ENCODE peak calls at places on chromosomes 12 and 14, in seven cellular contexts. K is SK-N-SH, V is HCT116, L is OCI-LY7, R is GM23338, F is neural progenitor cell, C is MM.1S. S is an unnamed sample.

GRCh38 chr12:21894792-21895392 is 46.3 kb downstream of the ABCC9 start:
- DNase-seq in L (no peak), C (no peak), V (no peak), F (no peak), K (no peak), R (no peak), S (no peak)

GRCh38 chr12:11321980-11322379 is 11.7 kb upstream of the PRB4 start:
- DNase-seq in V (no peak), F (no peak), K (no peak), C (no peak), L (no peak), R (no peak), S (no peak)

GRCh38 chr14:24889843-24890242 is 160.1 kb downstream of the STXBP6 start:
- DNase-seq in F (no peak), L (no peak), R (no peak), V (no peak), C (no peak), K (no peak), S (no peak)

GRCh38 chr12:101782544-101782855 is 43.2 kb upstream of the SYCP3 start:
- DNase-seq in R (no peak), V (no peak), F (no peak), L (no peak), K (no peak), C (no peak), S (no peak)

GRCh38 chr14:99266181-99267178 is 5.5 kb downstream of the BCL11B start:
- DNase-seq in K (peak; percentile 82), R (peak; percentile 88), L (peak; percentile 58), V (peak; percentile 45), C (peak; percentile 63), F (peak; percentile 91), S (peak; percentile 91)

GRCh38 chr14:58572092-58572853 is 65.5 kb upstream of the DACT1 start:
- DNase-seq in K (no peak), F (peak; percentile 9), R (no peak), L (no peak), C (no peak), V (no peak), S (peak; percentile 61)

GRCh38 chr14:56860441-56860840 is 50.2 kb upstream of the OTX2 start:
- DNase-seq in K (no peak), V (no peak), F (no peak), L (no peak), C (no peak), R (no peak), S (no peak)

GRCh38 chr12:127383281-127383680 is 883.7 kb upstream of the TMEM132C start:
- DNase-seq in V (no peak), C (no peak), F (no peak), L (no peak), K (no peak), R (no peak), S (no peak)

GRCh38 chr12:6699989-6700645 is 498 bp downstream of the PIANP start:
- DNase-seq in L (peak; percentile 59), C (no peak), R (peak; percentile 72), F (peak; percentile 74), K (peak; percentile 86), V (no peak), S (peak; percentile 40)

GRCh38 chr14:76876076-76876475 is 49.9 kb downstream of the LRRC74A start:
- DNase-seq in L (peak; percentile 54), F (peak; percentile 83), C (peak; percentile 37), V (peak; percentile 81), R (peak; percentile 90), K (peak; percentile 86), S (peak; percentile 87)

GRCh38 chr14:39492267-39492666 is 60.0 kb upstream of the FBXO33 start:
- DNase-seq in L (no peak), R (no peak), F (no peak), K (no peak), V (no peak), C (no peak), S (no peak)

GRCh38 chr14:37787879-37788494 is 192.6 kb downstream of the TTC6 start:
- DNase-seq in V (no peak), R (no peak), L (no peak), F (no peak), C (no peak), K (no peak), S (no peak)

GRCh38 chr14:23364164-23364571 is 804 bp downstream of the EFS start:
- DNase-seq in V (no peak), R (peak; percentile 53), C (no peak), F (no peak), K (peak; percentile 81), L (no peak), S (peak; percentile 42)

GRCh38 chr12:27453462-27453861 is 6.9 kb downstream of the SMCO2 start:
- DNase-seq in C (no peak), F (no peak), L (no peak), V (no peak), R (no peak), K (no peak), S (no peak)

GRCh38 chr12:67355428-67356385 is 86.5 kb downstream of the CAND1 start:
- DNase-seq in R (peak; percentile 83), V (peak; percentile 34), K (peak; percentile 40), F (peak; percentile 79), C (peak; percentile 46), L (peak; percentile 73), S (peak; percentile 73)
- TF ChIP-seq EZH2phosphoT487 in R (no peak), V (no peak), K (no peak), F (no peak), C (no peak), L (no peak), S (no peak)

GRCh38 chr12:52499836-52500560 is 6.9 kb upstream of the KRT6A start:
- DNase-seq in V (no peak), L (no peak), C (no peak), R (no peak), F (no peak), K (no peak), S (no peak)
- TF ChIP-seq EZH2phosphoT487 in V (no peak), L (no peak), C (no peak), R (no peak), F (no peak), K (no peak), S (no peak)

DNA sequence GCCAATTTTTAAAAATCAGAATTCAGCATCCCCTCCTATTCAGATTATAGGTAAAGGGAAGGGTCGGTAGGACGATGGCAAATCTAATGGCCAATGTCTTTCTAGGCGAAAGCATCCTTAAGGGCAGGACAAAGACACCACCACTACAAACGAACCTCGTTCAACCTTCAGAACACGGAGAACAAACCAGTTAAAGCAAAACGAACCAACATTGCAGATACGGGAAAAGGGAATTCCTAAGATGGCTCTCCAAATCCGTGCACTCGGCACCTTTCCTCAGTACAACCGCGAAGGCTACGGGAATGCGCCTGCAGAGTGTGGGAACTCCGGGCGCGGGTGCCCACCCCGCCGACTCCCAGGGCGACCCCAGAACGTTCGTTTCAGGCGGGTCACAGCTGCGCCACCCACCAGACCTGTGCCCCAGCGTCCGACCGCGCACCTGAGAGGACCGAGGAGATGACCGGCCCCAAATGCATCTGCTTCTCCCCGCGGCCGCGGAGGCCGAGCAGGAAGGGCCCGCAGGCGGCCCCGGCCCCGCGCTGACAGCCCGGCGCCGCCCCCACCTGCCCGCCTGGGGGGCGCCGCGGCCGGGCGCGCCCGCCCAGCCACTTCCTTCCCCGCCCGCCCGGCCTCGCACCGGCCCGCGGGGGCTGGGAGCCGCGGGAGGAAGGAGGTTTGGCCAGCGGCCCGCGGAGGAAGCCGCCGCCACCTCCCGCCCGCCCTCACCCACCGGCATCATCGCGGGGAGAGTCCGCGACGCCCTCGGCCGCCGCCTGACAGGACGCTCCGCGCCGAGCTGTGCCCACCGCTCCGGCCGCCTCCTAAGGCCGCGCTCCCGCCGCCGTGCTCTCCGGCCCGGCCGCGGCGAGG is 571 bp downstream of the PPP1R13B start:
- DNase-seq in C (peak; percentile 35), K (peak; percentile 80), R (peak; percentile 67), F (peak; percentile 63), V (no peak), L (peak; percentile 61), S (no peak)
- TF ChIP-seq EZH2phosphoT487 in C (no peak), K (no peak), R (no peak), F (peak; percentile 81), V (no peak), L (no peak), S (no peak)

DNA sequence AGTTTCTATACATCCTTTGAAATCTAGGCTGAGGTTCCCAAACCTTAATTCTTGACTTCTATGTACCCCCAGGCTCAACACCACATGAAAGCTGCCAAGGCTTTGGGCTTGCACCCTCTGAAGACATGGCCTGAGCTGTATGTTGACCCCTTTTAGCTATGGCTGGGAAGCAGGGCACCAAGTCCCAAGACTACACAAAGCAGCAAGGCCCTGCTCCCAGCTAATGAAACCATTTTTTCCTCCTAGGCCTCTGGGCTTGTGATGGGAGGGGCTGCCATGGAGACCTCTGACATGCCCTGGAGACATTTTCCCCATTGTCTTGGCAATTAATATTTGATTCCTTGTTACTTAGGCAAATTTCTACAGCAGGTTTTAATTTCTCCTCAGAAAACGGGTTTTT is 207.0 kb downstream of the ADAMTS20 start:
- DNase-seq in L (peak; percentile 1), K (no peak), R (no peak), F (no peak), C (no peak), V (no peak), S (no peak)
- TF ChIP-seq EZH2phosphoT487 in L (no peak), K (no peak), R (no peak), F (no peak), C (no peak), V (no peak), S (no peak)

DNA sequence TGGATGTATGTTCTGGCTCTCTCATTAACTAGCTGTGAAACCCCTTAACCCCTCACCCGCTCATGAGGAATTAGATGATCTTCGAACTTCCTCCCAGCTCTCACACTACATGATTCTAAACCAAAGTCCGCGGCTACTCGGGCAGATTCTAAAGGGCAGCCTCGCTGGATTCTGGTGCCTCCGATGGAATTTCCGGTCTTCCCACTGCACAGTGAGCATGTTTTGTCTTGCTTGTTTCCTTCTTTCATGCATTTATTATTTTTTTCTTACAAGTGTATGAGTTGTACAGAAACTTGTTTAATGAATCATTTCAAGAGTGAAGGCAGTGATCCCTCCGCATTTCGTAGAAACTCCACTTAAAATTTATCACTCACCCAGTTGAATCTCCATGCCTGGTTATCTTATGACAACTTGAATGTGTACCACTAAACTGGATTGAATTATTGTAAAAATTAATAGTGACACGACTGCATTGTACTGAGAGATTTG is 4.5 kb upstream of the HCAR3 start:
- DNase-seq in R (no peak), F (no peak), V (no peak), C (no peak), L (no peak), K (no peak), S (peak; percentile 48)
- TF ChIP-seq EZH2phosphoT487 in R (no peak), F (no peak), V (no peak), C (no peak), L (no peak), K (no peak), S (no peak)

DNA sequence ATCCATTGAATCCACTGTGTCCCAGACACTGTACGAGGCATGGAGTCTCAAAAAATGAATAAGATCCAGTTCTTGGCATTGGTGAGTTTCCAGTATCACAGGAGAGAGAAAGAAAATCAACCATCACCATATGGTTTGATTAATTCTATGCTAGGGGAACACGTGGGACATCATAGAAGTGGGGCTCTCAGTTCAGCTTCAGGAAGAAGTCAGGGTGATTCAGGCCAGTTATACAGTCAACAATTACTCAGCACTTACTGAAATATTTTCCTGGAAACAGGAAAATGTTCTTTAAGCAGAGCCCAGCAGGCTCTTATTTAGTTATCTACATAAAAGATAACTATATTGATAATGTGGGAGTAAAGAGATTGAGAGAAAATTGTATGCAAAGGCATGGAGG is 407.2 kb downstream of the NOVA1 start:
- DNase-seq in K (no peak), V (no peak), C (no peak), R (no peak), L (no peak), F (no peak), S (no peak)
- TF ChIP-seq EZH2phosphoT487 in K (no peak), V (no peak), C (no peak), R (no peak), L (no peak), F (no peak), S (no peak)

S was measured in hepatocyte.